ENCODE peak calls at places on chromosome 18, in eight cellular contexts. One of them, this sample, is unnamed.
A peak's percentile ranks its signal among the peaks of the same experiment; 100 is the strongest.

GRCh38 chr18:56709463-56709862 is 58.3 kb downstream of the WDR7 start:
- DNase-seq in HCT116: peak; percentile 69
- DNase-seq in GM23338: peak; percentile 61
- DNase-seq in GM12878: peak; percentile 46
- DNase-seq in SK-N-SH: peak; percentile 23
- DNase-seq in H1: no peak
- DNase-seq in HepG2: peak; percentile 54
- DNase-seq in K562: peak; percentile 16
- DNase-seq in this sample: peak; percentile 58

GRCh38 chr18:76982038-76982437 is 150.5 kb downstream of the MBP start:
- DNase-seq in HCT116: no peak
- DNase-seq in GM23338: no peak
- DNase-seq in GM12878: no peak
- DNase-seq in SK-N-SH: no peak
- DNase-seq in H1: peak; percentile 45
- DNase-seq in HepG2: no peak
- DNase-seq in K562: no peak
- DNase-seq in this sample: no peak

GRCh38 chr18:31100598-31101147 is 1.5 kb downstream of the DSC2 start:
- DNase-seq in HCT116: no peak
- DNase-seq in GM23338: peak; percentile 88
- DNase-seq in GM12878: no peak
- DNase-seq in SK-N-SH: no peak
- DNase-seq in H1: peak; percentile 80
- DNase-seq in HepG2: peak; percentile 43
- DNase-seq in K562: peak; percentile 51
- DNase-seq in this sample: no peak

GRCh38 chr18:11224166-11224565 is 74.8 kb upstream of the PIEZO2 start:
- DNase-seq in HCT116: no peak
- DNase-seq in GM23338: no peak
- DNase-seq in GM12878: no peak
- DNase-seq in SK-N-SH: no peak
- DNase-seq in H1: no peak
- DNase-seq in HepG2: no peak
- DNase-seq in K562: no peak
- DNase-seq in this sample: no peak

GRCh38 chr18:39173022-39173421 is 1607.4 kb upstream of the CELF4 start:
- DNase-seq in HCT116: peak; percentile 12
- DNase-seq in GM23338: no peak
- DNase-seq in GM12878: no peak
- DNase-seq in SK-N-SH: no peak
- DNase-seq in H1: no peak
- DNase-seq in HepG2: peak; percentile 45
- DNase-seq in K562: no peak
- DNase-seq in this sample: no peak

GRCh38 chr18:21894619-21895367 is 154.2 kb downstream of the MIB1 start:
- DNase-seq in HCT116: no peak
- DNase-seq in GM23338: no peak
- DNase-seq in GM12878: no peak
- DNase-seq in SK-N-SH: no peak
- DNase-seq in H1: no peak
- DNase-seq in HepG2: no peak
- DNase-seq in K562: no peak
- DNase-seq in this sample: no peak

GRCh38 chr18:25350561-25351201 is 1.3 kb downstream of the ZNF521 start:
- DNase-seq in HCT116: no peak
- DNase-seq in GM23338: peak; percentile 44
- DNase-seq in GM12878: no peak
- DNase-seq in SK-N-SH: peak; percentile 72
- DNase-seq in H1: peak; percentile 65
- DNase-seq in HepG2: no peak
- DNase-seq in K562: no peak
- DNase-seq in this sample: peak; percentile 55

GRCh38 chr18:55302337-55302833 is 285.6 kb downstream of the TCF4 start:
- DNase-seq in HCT116: no peak
- DNase-seq in GM23338: peak; percentile 25
- DNase-seq in GM12878: no peak
- DNase-seq in SK-N-SH: peak; percentile 26
- DNase-seq in H1: no peak
- DNase-seq in HepG2: no peak
- DNase-seq in K562: no peak
- DNase-seq in this sample: no peak

GRCh38 chr18:31723998-31724711 is 36.5 kb downstream of the SLC25A52 start:
- DNase-seq in HCT116: no peak
- DNase-seq in GM23338: no peak
- DNase-seq in GM12878: no peak
- DNase-seq in SK-N-SH: peak; percentile 58
- DNase-seq in H1: no peak
- DNase-seq in HepG2: no peak
- DNase-seq in K562: no peak
- DNase-seq in this sample: no peak

GRCh38 chr18:24762417-24762816 is 302.0 kb downstream of the HRH4 start:
- DNase-seq in HCT116: no peak
- DNase-seq in GM23338: no peak
- DNase-seq in GM12878: no peak
- DNase-seq in SK-N-SH: no peak
- DNase-seq in H1: no peak
- DNase-seq in HepG2: no peak
- DNase-seq in K562: no peak
- DNase-seq in this sample: no peak

GRCh38 chr18:25349131-25349925 is 2.6 kb downstream of the ZNF521 start:
- DNase-seq in HCT116: no peak
- DNase-seq in GM23338: peak; percentile 67
- DNase-seq in GM12878: no peak
- DNase-seq in SK-N-SH: peak; percentile 69
- DNase-seq in H1: peak; percentile 77
- DNase-seq in HepG2: no peak
- DNase-seq in K562: no peak
- DNase-seq in this sample: peak; percentile 58

GRCh38 chr18:44799422-44800421 is 119.0 kb downstream of the SETBP1 start:
- DNase-seq in HCT116: no peak
- DNase-seq in GM23338: no peak
- DNase-seq in GM12878: peak; percentile 48
- DNase-seq in SK-N-SH: no peak
- DNase-seq in H1: no peak
- DNase-seq in HepG2: no peak
- DNase-seq in K562: no peak
- DNase-seq in this sample: no peak

GRCh38 chr18:44798433-44799048 is 117.9 kb downstream of the SETBP1 start:
- DNase-seq in HCT116: no peak
- DNase-seq in GM23338: no peak
- DNase-seq in GM12878: no peak
- DNase-seq in SK-N-SH: no peak
- DNase-seq in H1: no peak
- DNase-seq in HepG2: peak; percentile 19
- DNase-seq in K562: no peak
- DNase-seq in this sample: no peak

GRCh38 chr18:44793685-44794084 is 113.0 kb downstream of the SETBP1 start:
- DNase-seq in HCT116: no peak
- DNase-seq in GM23338: no peak
- DNase-seq in GM12878: no peak
- DNase-seq in SK-N-SH: no peak
- DNase-seq in H1: no peak
- DNase-seq in HepG2: no peak
- DNase-seq in K562: no peak
- DNase-seq in this sample: no peak

GRCh38 chr18:44795241-44795640 is 114.6 kb downstream of the SETBP1 start:
- DNase-seq in HCT116: no peak
- DNase-seq in GM23338: no peak
- DNase-seq in GM12878: no peak
- DNase-seq in SK-N-SH: no peak
- DNase-seq in H1: no peak
- DNase-seq in HepG2: no peak
- DNase-seq in K562: no peak
- DNase-seq in this sample: no peak

GRCh38 chr18:44796505-44797198 is 116.0 kb downstream of the SETBP1 start:
- DNase-seq in HCT116: no peak
- DNase-seq in GM23338: no peak
- DNase-seq in GM12878: no peak
- DNase-seq in SK-N-SH: no peak
- DNase-seq in H1: no peak
- DNase-seq in HepG2: peak; percentile 1
- DNase-seq in K562: no peak
- DNase-seq in this sample: no peak
- TF ChIP-seq POLR2AphosphoS5 in HCT116: no peak
- TF ChIP-seq POLR2AphosphoS5 in GM23338: no peak
- TF ChIP-seq POLR2AphosphoS5 in GM12878: no peak
- TF ChIP-seq POLR2AphosphoS5 in SK-N-SH: no peak
- TF ChIP-seq POLR2AphosphoS5 in H1: no peak
- TF ChIP-seq POLR2AphosphoS5 in HepG2: no peak
- TF ChIP-seq POLR2AphosphoS5 in K562: no peak
- TF ChIP-seq POLR2AphosphoS5 in this sample: no peak

GRCh38 chr18:23113576-23113975 is 21.7 kb upstream of the CABLES1 start:
- DNase-seq in HCT116: no peak
- DNase-seq in GM23338: no peak
- DNase-seq in GM12878: no peak
- DNase-seq in SK-N-SH: no peak
- DNase-seq in H1: no peak
- DNase-seq in HepG2: no peak
- DNase-seq in K562: no peak
- DNase-seq in this sample: no peak

GRCh38 chr18:23114911-23115310 is 20.4 kb upstream of the CABLES1 start:
- DNase-seq in HCT116: no peak
- DNase-seq in GM23338: no peak
- DNase-seq in GM12878: no peak
- DNase-seq in SK-N-SH: no peak
- DNase-seq in H1: no peak
- DNase-seq in HepG2: no peak
- DNase-seq in K562: no peak
- DNase-seq in this sample: peak; percentile 36

GRCh38 chr18:23114171-23114881 is 21.0 kb upstream of the CABLES1 start:
- DNase-seq in HCT116: no peak
- DNase-seq in GM23338: no peak
- DNase-seq in GM12878: no peak
- DNase-seq in SK-N-SH: no peak
- DNase-seq in H1: no peak
- DNase-seq in HepG2: no peak
- DNase-seq in K562: no peak
- DNase-seq in this sample: peak; percentile 74

GRCh38 chr18:23121133-23121532 is 14.2 kb upstream of the CABLES1 start:
- DNase-seq in HCT116: no peak
- DNase-seq in GM23338: peak; percentile 62
- DNase-seq in GM12878: no peak
- DNase-seq in SK-N-SH: no peak
- DNase-seq in H1: no peak
- DNase-seq in HepG2: no peak
- DNase-seq in K562: no peak
- DNase-seq in this sample: no peak

GRCh38 chr18:23115683-23116096 is 19.6 kb upstream of the CABLES1 start:
- DNase-seq in HCT116: peak; percentile 54
- DNase-seq in GM23338: no peak
- DNase-seq in GM12878: no peak
- DNase-seq in SK-N-SH: no peak
- DNase-seq in H1: no peak
- DNase-seq in HepG2: peak; percentile 74
- DNase-seq in K562: no peak
- DNase-seq in this sample: peak; percentile 91
- H3K4me2 ChIP-seq in HCT116: peak overlapping the region; percentile 59
- H3K4me2 ChIP-seq in GM23338: no peak overlapping the region
- H3K4me2 ChIP-seq in GM12878: no peak overlapping the region
- H3K4me2 ChIP-seq in SK-N-SH: peak overlapping the region; percentile 47
- H3K4me2 ChIP-seq in H1: no peak overlapping the region
- H3K4me2 ChIP-seq in HepG2: peak overlapping the region; percentile 74
- H3K4me2 ChIP-seq in K562: no peak overlapping the region
- H3K4me2 ChIP-seq in this sample: no peak overlapping the region

DNA sequence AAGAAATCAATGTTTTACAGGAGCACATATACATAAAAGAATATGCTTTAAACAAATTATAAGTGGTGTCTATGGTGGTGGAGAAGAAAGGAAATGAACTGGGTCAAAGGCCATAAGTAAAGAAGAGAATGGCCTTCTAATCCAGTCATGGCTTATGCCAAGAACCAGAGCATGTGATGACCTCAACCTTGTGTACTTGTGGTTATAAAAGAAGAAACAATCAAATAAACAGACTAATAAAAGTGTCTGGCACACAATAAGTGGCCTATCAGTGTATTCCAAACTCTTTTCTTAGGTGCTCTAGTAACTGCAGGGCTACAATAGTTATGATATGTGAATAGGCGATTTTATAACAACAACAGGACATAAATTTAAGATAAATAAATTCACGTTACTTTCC is 2.6 kb downstream of the SERPINB11 start:
- DNase-seq in HCT116: no peak
- DNase-seq in GM23338: no peak
- DNase-seq in GM12878: no peak
- DNase-seq in SK-N-SH: no peak
- DNase-seq in H1: no peak
- DNase-seq in HepG2: no peak
- DNase-seq in K562: no peak
- DNase-seq in this sample: no peak
- H2AFZ ChIP-seq in HCT116: no peak overlapping the region
- H2AFZ ChIP-seq in GM23338: no peak overlapping the region
- H2AFZ ChIP-seq in GM12878: no peak overlapping the region
- H2AFZ ChIP-seq in SK-N-SH: no peak overlapping the region
- H2AFZ ChIP-seq in H1: no peak overlapping the region
- H2AFZ ChIP-seq in HepG2: no peak overlapping the region
- H2AFZ ChIP-seq in K562: no peak overlapping the region
- H2AFZ ChIP-seq in this sample: no peak overlapping the region

DNA sequence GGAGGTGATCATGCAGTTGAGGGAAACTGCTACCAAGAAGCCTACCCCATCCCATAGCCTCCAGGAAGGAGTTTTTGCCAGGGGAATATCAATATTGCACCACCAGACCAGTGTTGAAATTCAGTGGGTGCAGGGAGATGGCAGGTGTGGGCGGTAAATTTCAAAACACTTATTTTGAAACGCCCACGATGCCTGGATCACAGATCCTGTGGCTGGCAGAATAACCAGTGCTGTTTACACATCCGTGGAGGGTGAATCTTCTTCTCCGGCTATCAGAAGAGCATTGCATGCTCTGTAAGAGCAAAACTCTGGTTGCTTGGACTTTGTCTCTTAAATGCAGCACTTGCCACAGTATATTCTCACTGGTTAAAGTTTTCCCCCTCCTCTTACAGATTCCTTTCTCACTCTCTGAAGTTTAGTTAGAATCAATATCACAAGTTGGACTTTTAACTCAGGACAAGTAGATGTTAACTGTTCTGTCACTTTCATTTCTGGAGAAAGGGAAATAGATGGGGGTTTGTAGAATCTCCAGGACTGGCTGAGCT is 70.5 kb upstream of the ZCCHC2 start:
- DNase-seq in HCT116: no peak
- DNase-seq in GM23338: no peak
- DNase-seq in GM12878: no peak
- DNase-seq in SK-N-SH: no peak
- DNase-seq in H1: no peak
- DNase-seq in HepG2: peak; percentile 99
- DNase-seq in K562: no peak
- DNase-seq in this sample: no peak
- TF ChIP-seq POLR2AphosphoS5 in HCT116: no peak
- TF ChIP-seq POLR2AphosphoS5 in GM23338: no peak
- TF ChIP-seq POLR2AphosphoS5 in GM12878: no peak
- TF ChIP-seq POLR2AphosphoS5 in SK-N-SH: no peak
- TF ChIP-seq POLR2AphosphoS5 in H1: no peak
- TF ChIP-seq POLR2AphosphoS5 in HepG2: peak; percentile 46
- TF ChIP-seq POLR2AphosphoS5 in K562: no peak
- TF ChIP-seq POLR2AphosphoS5 in this sample: no peak

This sample was measured in endothelial cell of umbilical vein.